ENCODE peak calls at places on chromosomes 12 and 14, in seven cellular contexts. One of them, this sample, is unnamed.
A peak's percentile ranks its signal among the peaks of the same experiment; 100 is the strongest.

GRCh38 chr14:22980672-22981089 is 1.7 kb downstream of the AJUBA start:
- DNase-seq in Caco-2: peak; percentile 86
- DNase-seq in IMR-90: peak; percentile 32
- DNase-seq in fibroblast of mammary gland: no peak
- DNase-seq in astrocyte of the spinal cord: peak; percentile 34
- DNase-seq in choroid plexus epithelial cell: no peak
- DNase-seq in endothelial cell of umbilical vein: no peak
- DNase-seq in this sample: peak; percentile 94

GRCh38 chr12:75488553-75488952 is 8.0 kb downstream of the GLIPR1 start:
- DNase-seq in Caco-2: peak; percentile 39
- DNase-seq in fibroblast of mammary gland: peak; percentile 69
- DNase-seq in IMR-90: peak; percentile 56
- DNase-seq in endothelial cell of umbilical vein: no peak
- DNase-seq in choroid plexus epithelial cell: peak; percentile 75
- DNase-seq in astrocyte of the spinal cord: peak; percentile 49
- DNase-seq in this sample: peak; percentile 57

GRCh38 chr14:33958616-33959226 is 7.8 kb upstream of the EGLN3 start:
- DNase-seq in choroid plexus epithelial cell: no peak
- DNase-seq in IMR-90: no peak
- DNase-seq in fibroblast of mammary gland: no peak
- DNase-seq in astrocyte of the spinal cord: no peak
- DNase-seq in Caco-2: no peak
- DNase-seq in endothelial cell of umbilical vein: no peak
- DNase-seq in this sample: no peak

GRCh38 chr12:131242741-131243496 is 289.2 kb downstream of the ADGRD1 start:
- DNase-seq in IMR-90: no peak
- DNase-seq in astrocyte of the spinal cord: no peak
- DNase-seq in Caco-2: peak; percentile 54
- DNase-seq in endothelial cell of umbilical vein: no peak
- DNase-seq in fibroblast of mammary gland: peak; percentile 2
- DNase-seq in choroid plexus epithelial cell: no peak
- DNase-seq in this sample: peak; percentile 65

GRCh38 chr12:120887253-120888043 is 16.7 kb downstream of the SPPL3 start:
- DNase-seq in choroid plexus epithelial cell: no peak
- DNase-seq in fibroblast of mammary gland: no peak
- DNase-seq in Caco-2: no peak
- DNase-seq in IMR-90: no peak
- DNase-seq in endothelial cell of umbilical vein: no peak
- DNase-seq in astrocyte of the spinal cord: no peak
- DNase-seq in this sample: no peak

GRCh38 chr12:71475280-71475679 is 35.7 kb downstream of the LGR5 start:
- DNase-seq in IMR-90: no peak
- DNase-seq in choroid plexus epithelial cell: no peak
- DNase-seq in endothelial cell of umbilical vein: no peak
- DNase-seq in Caco-2: no peak
- DNase-seq in astrocyte of the spinal cord: no peak
- DNase-seq in fibroblast of mammary gland: peak; percentile 65
- DNase-seq in this sample: no peak

GRCh38 chr12:111953455-111953854 is 59.5 kb downstream of the TMEM116 start:
- DNase-seq in fibroblast of mammary gland: peak; percentile 74
- DNase-seq in Caco-2: no peak
- DNase-seq in endothelial cell of umbilical vein: peak; percentile 84
- DNase-seq in choroid plexus epithelial cell: peak; percentile 37
- DNase-seq in astrocyte of the spinal cord: no peak
- DNase-seq in IMR-90: peak; percentile 11
- DNase-seq in this sample: peak; percentile 19

GRCh38 chr12:63325757-63326156 is 174.8 kb upstream of the AVPR1A start:
- DNase-seq in astrocyte of the spinal cord: no peak
- DNase-seq in IMR-90: no peak
- DNase-seq in fibroblast of mammary gland: no peak
- DNase-seq in endothelial cell of umbilical vein: peak; percentile 52
- DNase-seq in Caco-2: no peak
- DNase-seq in choroid plexus epithelial cell: no peak
- DNase-seq in this sample: no peak

GRCh38 chr12:101045486-101046474 is 164.3 kb downstream of the SLC5A8 start:
- DNase-seq in fibroblast of mammary gland: peak; percentile 57
- DNase-seq in Caco-2: no peak
- DNase-seq in choroid plexus epithelial cell: peak; percentile 39
- DNase-seq in IMR-90: peak; percentile 58
- DNase-seq in astrocyte of the spinal cord: no peak
- DNase-seq in endothelial cell of umbilical vein: no peak
- DNase-seq in this sample: peak; percentile 18

GRCh38 chr12:111244673-111245072 is 124.2 kb downstream of the PHETA1 start:
- DNase-seq in endothelial cell of umbilical vein: no peak
- DNase-seq in Caco-2: no peak
- DNase-seq in choroid plexus epithelial cell: no peak
- DNase-seq in fibroblast of mammary gland: no peak
- DNase-seq in IMR-90: no peak
- DNase-seq in astrocyte of the spinal cord: no peak
- DNase-seq in this sample: peak; percentile 32

GRCh38 chr14:50062438-50063039 is 53.8 kb downstream of the VCPKMT start:
- DNase-seq in endothelial cell of umbilical vein: peak; percentile 81
- DNase-seq in IMR-90: peak; percentile 83
- DNase-seq in choroid plexus epithelial cell: peak; percentile 79
- DNase-seq in fibroblast of mammary gland: peak; percentile 74
- DNase-seq in Caco-2: peak; percentile 85
- DNase-seq in astrocyte of the spinal cord: peak; percentile 82
- DNase-seq in this sample: no peak

GRCh38 chr12:45989857-45990467 is 412 bp downstream of the SCAF11 start:
- DNase-seq in endothelial cell of umbilical vein: peak; percentile 55
- DNase-seq in fibroblast of mammary gland: no peak
- DNase-seq in astrocyte of the spinal cord: peak; percentile 51
- DNase-seq in Caco-2: peak; percentile 76
- DNase-seq in choroid plexus epithelial cell: peak; percentile 59
- DNase-seq in IMR-90: peak; percentile 47
- DNase-seq in this sample: peak; percentile 85

GRCh38 chr14:77605392-77605978 is 11.0 kb downstream of the SPTLC2 start:
- DNase-seq in endothelial cell of umbilical vein: no peak
- DNase-seq in choroid plexus epithelial cell: no peak
- DNase-seq in IMR-90: no peak
- DNase-seq in Caco-2: no peak
- DNase-seq in fibroblast of mammary gland: no peak
- DNase-seq in astrocyte of the spinal cord: no peak
- DNase-seq in this sample: no peak

GRCh38 chr12:77932216-77932615 is 101.5 kb downstream of the NAV3 start:
- DNase-seq in IMR-90: no peak
- DNase-seq in choroid plexus epithelial cell: no peak
- DNase-seq in Caco-2: no peak
- DNase-seq in endothelial cell of umbilical vein: no peak
- DNase-seq in astrocyte of the spinal cord: no peak
- DNase-seq in fibroblast of mammary gland: no peak
- DNase-seq in this sample: peak; percentile 22

GRCh38 chr14:24092110-24092959 is 1.8 kb upstream of the PCK2 start:
- DNase-seq in astrocyte of the spinal cord: no peak
- DNase-seq in Caco-2: no peak
- DNase-seq in endothelial cell of umbilical vein: no peak
- DNase-seq in fibroblast of mammary gland: no peak
- DNase-seq in choroid plexus epithelial cell: no peak
- DNase-seq in IMR-90: no peak
- DNase-seq in this sample: peak; percentile 30

GRCh38 chr14:68793734-68794129 is 865 bp upstream of the ZFP36L1 start:
- DNase-seq in choroid plexus epithelial cell: no peak
- DNase-seq in Caco-2: no peak
- DNase-seq in endothelial cell of umbilical vein: no peak
- DNase-seq in astrocyte of the spinal cord: no peak
- DNase-seq in fibroblast of mammary gland: no peak
- DNase-seq in IMR-90: no peak
- DNase-seq in this sample: no peak

GRCh38 chr12:24852420-24852819 is 96.5 kb downstream of the BCAT1 start:
- DNase-seq in astrocyte of the spinal cord: peak; percentile 24
- DNase-seq in Caco-2: no peak
- DNase-seq in IMR-90: no peak
- DNase-seq in endothelial cell of umbilical vein: peak; percentile 45
- DNase-seq in fibroblast of mammary gland: no peak
- DNase-seq in choroid plexus epithelial cell: peak; percentile 35
- DNase-seq in this sample: no peak

GRCh38 chr14:40870252-40870651 is 736.4 kb upstream of the LRFN5 start:
- DNase-seq in IMR-90: no peak
- DNase-seq in Caco-2: no peak
- DNase-seq in choroid plexus epithelial cell: no peak
- DNase-seq in astrocyte of the spinal cord: no peak
- DNase-seq in endothelial cell of umbilical vein: no peak
- DNase-seq in fibroblast of mammary gland: no peak
- DNase-seq in this sample: no peak

GRCh38 chr14:101292448-101292847 is 268.8 kb upstream of the DIO3 start:
- DNase-seq in fibroblast of mammary gland: no peak
- DNase-seq in IMR-90: no peak
- DNase-seq in choroid plexus epithelial cell: no peak
- DNase-seq in Caco-2: no peak
- DNase-seq in astrocyte of the spinal cord: no peak
- DNase-seq in endothelial cell of umbilical vein: no peak
- DNase-seq in this sample: no peak

GRCh38 chr14:69038449-69039286 is 59.6 kb upstream of the ACTN1 start:
- DNase-seq in fibroblast of mammary gland: peak; percentile 95
- DNase-seq in endothelial cell of umbilical vein: peak; percentile 98
- DNase-seq in Caco-2: no peak
- DNase-seq in IMR-90: peak; percentile 88
- DNase-seq in astrocyte of the spinal cord: peak; percentile 90
- DNase-seq in choroid plexus epithelial cell: peak; percentile 93
- DNase-seq in this sample: peak; percentile 86

GRCh38 chr14:77120771-77121743 is 20.5 kb downstream of the ZDHHC22 start:
- DNase-seq in IMR-90: no peak
- DNase-seq in fibroblast of mammary gland: no peak
- DNase-seq in endothelial cell of umbilical vein: no peak
- DNase-seq in choroid plexus epithelial cell: no peak
- DNase-seq in astrocyte of the spinal cord: no peak
- DNase-seq in Caco-2: no peak
- DNase-seq in this sample: peak; percentile 17

GRCh38 chr12:65728913-65729793 is 95.1 kb upstream of the HMGA2 start:
- DNase-seq in Caco-2: peak; percentile 29
- DNase-seq in endothelial cell of umbilical vein: peak; percentile 37
- DNase-seq in astrocyte of the spinal cord: peak; percentile 41
- DNase-seq in choroid plexus epithelial cell: peak; percentile 10
- DNase-seq in fibroblast of mammary gland: no peak
- DNase-seq in IMR-90: peak; percentile 5
- DNase-seq in this sample: no peak

GRCh38 chr12:91947459-91947858 is 198.2 kb downstream of the BTG1 start:
- DNase-seq in choroid plexus epithelial cell: no peak
- DNase-seq in IMR-90: no peak
- DNase-seq in astrocyte of the spinal cord: no peak
- DNase-seq in Caco-2: no peak
- DNase-seq in endothelial cell of umbilical vein: no peak
- DNase-seq in fibroblast of mammary gland: no peak
- DNase-seq in this sample: no peak

This sample was measured in osteoblast.